ENCODE peak calls at places on chromosome 20, in ten cellular contexts. M, Y, X, Q, E, Z, U, R, N and O are unnamed samples.

GRCh38 chr20:45997187-45997586 is 11.5 kb upstream of the MMP9 start:
- DNase-seq in M (no peak), U (no peak), Y (no peak), N (no peak), E (no peak), Z (no peak), R (no peak), X (no peak), Q (no peak), O (no peak)

GRCh38 chr20:59412251-59412650 is 111.8 kb downstream of the EDN3 start:
- DNase-seq in N (no peak), Y (no peak), U (no peak), M (no peak), Z (no peak), Q (no peak), E (no peak), X (no peak), R (no peak), O (no peak)

GRCh38 chr20:17287503-17287902 is 60.7 kb downstream of the PCSK2 start:
- DNase-seq in M (no peak), R (no peak), N (no peak), Q (no peak), Y (no peak), X (no peak), E (no peak), U (no peak), Z (no peak), O (no peak)

GRCh38 chr20:25368526-25368925 is 22.1 kb downstream of the ABHD12 start:
- DNase-seq in N (no peak), Q (no peak), Z (no peak), X (no peak), Y (no peak), M (no peak), U (no peak), R (no peak), E (no peak), O (no peak)

GRCh38 chr20:63628246-63628975 is 1.5 kb upstream of the GMEB2 start:
- DNase-seq in R (peak; percentile 81), E (peak; percentile 74), X (no peak), U (no peak), Y (no peak), M (peak; percentile 63), Z (peak; percentile 52), Q (peak; percentile 54), N (peak; percentile 82), O (peak; percentile 27)

GRCh38 chr20:40797425-40797824 is 108.4 kb upstream of the MAFB start:
- DNase-seq in X (no peak), M (no peak), R (no peak), N (no peak), Z (no peak), Q (no peak), Y (no peak), U (no peak), E (no peak), O (no peak)

GRCh38 chr20:58710481-58711265 is 18.1 kb downstream of the NPEPL1 start:
- DNase-seq in Z (no peak), Y (no peak), M (no peak), U (no peak), N (no peak), E (peak; percentile 17), X (no peak), Q (peak; percentile 3), R (no peak), O (no peak)

GRCh38 chr20:49118307-49118706 is 69.8 kb downstream of the STAU1 start:
- DNase-seq in Y (no peak), E (no peak), Q (no peak), U (no peak), Z (no peak), M (no peak), X (no peak), R (no peak), N (no peak), O (no peak)

GRCh38 chr20:12410783-12411182 is 493.1 kb downstream of the BTBD3 start:
- DNase-seq in N (no peak), Z (no peak), R (no peak), U (no peak), M (no peak), Y (no peak), E (no peak), Q (no peak), X (no peak), O (no peak)

GRCh38 chr20:4457566-4458543 is 263.9 kb upstream of the PRND start:
- DNase-seq in Z (no peak), E (no peak), N (no peak), Q (no peak), Y (no peak), R (no peak), U (no peak), M (no peak), X (no peak), O (no peak)

GRCh38 chr20:25336561-25337422 is 53.8 kb downstream of the ABHD12 start:
- DNase-seq in N (no peak), Q (peak; percentile 80), Y (no peak), M (no peak), E (peak; percentile 72), U (no peak), X (no peak), Z (peak; percentile 53), R (no peak), O (no peak)

GRCh38 chr20:51345601-51346101 is 196.9 kb downstream of the NFATC2 start:
- DNase-seq in N (no peak), M (no peak), Q (no peak), Y (no peak), E (no peak), R (peak; percentile 89), Z (no peak), U (no peak), X (no peak), O (no peak)

GRCh38 chr20:41175201-41175651 is 37.9 kb downstream of the PLCG1 start:
- DNase-seq in N (no peak), E (no peak), Y (no peak), X (no peak), Q (peak; percentile 1), M (no peak), R (no peak), U (no peak), Z (no peak), O (no peak)

GRCh38 chr20:59149678-59150504 is 13.7 kb upstream of the ZNF831 start:
- DNase-seq in R (no peak), U (peak; percentile 52), M (peak; percentile 46), Y (peak; percentile 90), E (peak; percentile 55), Q (no peak), X (peak; percentile 60), Z (no peak), N (peak; percentile 66), O (no peak)

GRCh38 chr20:20201124-20201523 is 148.8 kb downstream of the CFAP61 start:
- DNase-seq in X (no peak), R (no peak), Q (no peak), U (no peak), N (no peak), Z (no peak), Y (no peak), M (no peak), E (no peak), O (no peak)

GRCh38 chr20:49712918-49713778 is 530 bp downstream of the B4GALT5 start:
- DNase-seq in N (peak; percentile 36), Q (peak; percentile 15), Z (no peak), E (peak; percentile 69), M (peak; percentile 18), X (peak; percentile 23), R (peak; percentile 59), U (peak; percentile 34), Y (no peak), O (no peak)

GRCh38 chr20:368915-369314 is 11.6 kb upstream of the TRIB3 start:
- DNase-seq in X (no peak), N (no peak), R (no peak), E (no peak), Q (no peak), U (no peak), Y (no peak), Z (no peak), M (no peak), O (no peak)

GRCh38 chr20:17479041-17479657 is 52.0 kb downstream of the BFSP1 start:
- DNase-seq in X (no peak), Z (no peak), Y (no peak), M (no peak), Q (no peak), E (no peak), U (no peak), R (no peak), N (no peak), O (no peak)

GRCh38 chr20:23629017-23629541 is 8.7 kb downstream of the CST3 start:
- DNase-seq in Y (no peak), E (no peak), X (no peak), R (no peak), M (no peak), Q (no peak), N (no peak), U (no peak), Z (peak; percentile 73), O (peak; percentile 72)